ENCODE peak calls at places on chromosomes 11 and 22, in seven cellular contexts. T is non-pigmented ciliary epithelial cell; F is CD4-positive, alpha-beta memory T cell; Z is stimulated activated CD8-positive, alpha-beta memory T cell treated with anti-CD3 and anti-CD28 coated beads, Interleukin-4, amount 100 ng/mL, for 24 hours; S is nucleus accumbens; B is HuH-7; A is DMS53. Y is an unnamed sample.

GRCh38 chr11:2482745-2483144 is 37.9 kb downstream of the KCNQ1 start:
- DNase-seq in T (no peak), F (no peak), Z (no peak), S (no peak), B (no peak), A (no peak), Y (no peak)

GRCh38 chr22:31394326-31394725 is 5.1 kb upstream of the DRG1 start:
- DNase-seq in T (no peak), F (no peak), Z (no peak), S (no peak), B (no peak), A (no peak), Y (no peak)

GRCh38 chr11:68649851-68650555 is 34.3 kb upstream of the GAL start:
- DNase-seq in T (no peak), F (no peak), Z (no peak), S (no peak), B (no peak), A (peak; percentile 74), Y (no peak)

GRCh38 chr11:34924714-34925113 is 8.3 kb downstream of the PDHX start:
- DNase-seq in T (no peak), F (no peak), Z (no peak), S (no peak), B (no peak), A (no peak), Y (no peak)

GRCh38 chr22:48445113-48445827 is 1382.4 kb downstream of the BRD1 start:
- DNase-seq in T (no peak), F (no peak), Z (no peak), S (no peak), B (no peak), A (no peak), Y (no peak)

GRCh38 chr22:37418627-37419369 is 8.5 kb downstream of the ELFN2 start:
- DNase-seq in T (no peak), F (no peak), Z (no peak), S (peak; percentile 27), B (no peak), A (peak; percentile 21), Y (no peak)

GRCh38 chr22:24060375-24060788 is 49.3 kb downstream of the CABIN1 start:
- DNase-seq in T (peak; percentile 87), F (no peak), Z (no peak), S (no peak), B (no peak), A (peak; percentile 83), Y (no peak)

GRCh38 chr11:57896641-57897145 is 127.0 kb upstream of the OR9Q1 start:
- DNase-seq in T (no peak), F (no peak), Z (no peak), S (no peak), B (no peak), A (no peak), Y (no peak)

GRCh38 chr11:15707971-15708370 is 593.2 kb downstream of the INSC start:
- DNase-seq in T (no peak), F (no peak), Z (no peak), S (peak; percentile 16), B (no peak), A (peak; percentile 85), Y (no peak)

GRCh38 chr11:61611309-61611708 is 30.4 kb upstream of the SYT7 start:
- DNase-seq in T (no peak), F (no peak), Z (no peak), S (no peak), B (no peak), A (no peak), Y (no peak)

GRCh38 chr11:34613462-34614183 is 7.3 kb upstream of the EHF start:
- DNase-seq in T (no peak), F (no peak), Z (no peak), S (no peak), B (no peak), A (no peak), Y (no peak)

GRCh38 chr11:66886671-66887221 is 29.9 kb downstream of the LRFN4 start:
- DNase-seq in T (no peak), F (no peak), Z (no peak), S (no peak), B (no peak), A (no peak), Y (no peak)

GRCh38 chr11:22347857-22348496 is 9.8 kb downstream of the SLC17A6 start:
- DNase-seq in T (no peak), F (no peak), Z (no peak), S (no peak), B (no peak), A (no peak), Y (no peak)

GRCh38 chr22:49950396-49950994 is 10.1 kb upstream of the PIM3 start:
- DNase-seq in T (no peak), F (no peak), Z (no peak), S (no peak), B (no peak), A (peak; percentile 71), Y (no peak)

GRCh38 chr11:122095950-122096942 is 19.8 kb downstream of the BLID start:
- DNase-seq in T (peak; percentile 59), F (no peak), Z (no peak), S (no peak), B (no peak), A (no peak), Y (no peak)

GRCh38 chr11:111944139-111944538 is 7.0 kb downstream of the DIXDC1 start:
- DNase-seq in T (peak; percentile 70), F (no peak), Z (no peak), S (no peak), B (no peak), A (no peak), Y (no peak)

GRCh38 chr22:33210129-33210784 is 152.1 kb upstream of the SYN3 start:
- DNase-seq in T (no peak), F (no peak), Z (no peak), S (no peak), B (peak; percentile 63), A (peak; percentile 47), Y (no peak)

GRCh38 chr11:75593337-75593915 is 31.4 kb downstream of the SERPINH1 start:
- DNase-seq in T (no peak), F (no peak), Z (no peak), S (no peak), B (no peak), A (peak; percentile 98), Y (no peak)

GRCh38 chr22:37249946-37250345 is 5.9 kb upstream of the RAC2 start:
- DNase-seq in T (no peak), F (no peak), Z (no peak), S (no peak), B (no peak), A (no peak), Y (no peak)

GRCh38 chr11:116866774-116867455 is 29.5 kb upstream of the APOA1 start:
- DNase-seq in T (no peak), F (no peak), Z (no peak), S (no peak), B (no peak), A (no peak), Y (no peak)

GRCh38 chr11:128757235-128757711 is 63.4 kb downstream of the FLI1 start:
- DNase-seq in T (no peak), F (peak; percentile 64), Z (peak; percentile 47), S (no peak), B (no peak), A (peak; percentile 47), Y (peak; percentile 76)

GRCh38 chr11:27423125-27423524 is 49.5 kb downstream of the LGR4 start:
- DNase-seq in T (peak; percentile 50), F (no peak), Z (no peak), S (no peak), B (peak; percentile 57), A (peak; percentile 24), Y (no peak)

GRCh38 chr11:26820739-26821138 is 98.9 kb upstream of the SLC5A12 start:
- DNase-seq in T (peak; percentile 71), F (no peak), Z (no peak), S (no peak), B (no peak), A (no peak), Y (no peak)

GRCh38 chr22:29692327-29692640 is 27.5 kb upstream of the CABP7 start:
- DNase-seq in T (no peak), F (no peak), Z (no peak), S (peak; percentile 32), B (no peak), A (no peak), Y (no peak)

GRCh38 chr11:8206251-8207079 is 37.6 kb upstream of the RIC3 start:
- DNase-seq in T (no peak), F (no peak), Z (no peak), S (peak; percentile 77), B (no peak), A (no peak), Y (no peak)

Y was measured in CD8-positive, alpha-beta T cell.